ENCODE peak calls at places on chromosomes 11 and 22, in ten cellular contexts. E is sigmoid colon; T is WERI-Rb-1; Y is Panc1; U is left ventricle myocardium inferior; A is naive thymus-derived CD4-positive, alpha-beta T cell; B is heart right ventricle; G is BJ; K is heart left ventricle; H is tibial artery. R is an unnamed sample. For H3K36me3 and H3K27me3, the result is how much of the 10 kb centered on the place peaks cover.

GRCh38 chr11:86949995-86950993 is 4.9 kb downstream of the FZD4 start:
- DNase-seq in H (no peak), A (no peak), T (no peak), E (no peak), K (no peak), U (no peak), B (no peak), G (peak), Y (no peak), R (no peak)

GRCh38 chr11:17389205-17389956 is 922 bp upstream of the KCNJ11 start:
- DNase-seq in K (peak), E (peak), H (peak), T (peak), G (no peak), A (peak), Y (no peak), B (peak), U (peak), R (peak)

GRCh38 chr11:93740031-93740801 is 1.1 kb downstream of the TAF1D start:
- DNase-seq in Y (no peak), H (no peak), K (peak), U (no peak), A (no peak), G (peak), T (peak), B (no peak), E (no peak), R (peak)

GRCh38 chr11:93370260-93370659 is 39.7 kb downstream of the DEUP1 start:
- DNase-seq in H (no peak), Y (no peak), U (no peak), K (no peak), E (no peak), T (no peak), A (no peak), B (no peak), G (peak), R (no peak)

GRCh38 chr11:101262995-101263394 is 133.4 kb upstream of the PGR start:
- DNase-seq in G (no peak), Y (no peak), E (no peak), H (no peak), K (no peak), U (no peak), A (no peak), T (no peak), B (no peak), R (no peak)

GRCh38 chr11:62500066-62501035 is 46.3 kb downstream of the AHNAK start:
- DNase-seq in K (no peak), B (no peak), U (no peak), H (no peak), T (no peak), A (no peak), G (no peak), E (no peak), Y (no peak), R (peak)

GRCh38 chr11:131904756-131905155 is 534.3 kb downstream of the NTM start:
- DNase-seq in T (no peak), U (no peak), B (no peak), A (no peak), K (no peak), E (no peak), G (no peak), Y (no peak), H (no peak), R (peak)

GRCh38 chr11:26622201-26622600 is 50.1 kb upstream of the MUC15 start:
- DNase-seq in E (no peak), K (no peak), T (no peak), U (no peak), H (no peak), A (no peak), Y (no peak), B (no peak), G (no peak), R (no peak)

GRCh38 chr11:105236631-105237030 is 97.1 kb upstream of the CARD18 start:
- DNase-seq in E (no peak), G (peak), A (no peak), T (no peak), K (no peak), Y (no peak), H (no peak), B (no peak), U (no peak), R (no peak)

GRCh38 chr11:61914471-61915171 is 2.7 kb downstream of the RAB3IL1 start:
- DNase-seq in T (no peak), G (no peak), A (no peak), H (no peak), K (no peak), U (no peak), B (peak), E (peak), Y (no peak), R (peak)

GRCh38 chr11:11977206-11977938 is 31.1 kb downstream of the DKK3 start:
- DNase-seq in U (peak), B (peak), T (no peak), A (no peak), E (peak), K (peak), Y (peak), G (peak), H (peak), R (peak)

GRCh38 chr11:3823762-3824506 is 15.6 kb downstream of the PGAP2 start:
- DNase-seq in H (no peak), B (no peak), T (no peak), U (no peak), E (no peak), G (no peak), A (no peak), Y (no peak), K (no peak), R (no peak)

GRCh38 chr11:102495161-102496042 is 35.1 kb downstream of the MMP7 start:
- DNase-seq in T (peak), K (peak), E (no peak), A (peak), H (no peak), B (peak), G (no peak), U (no peak), Y (peak), R (peak)

GRCh38 chr11:6468712-6469495 is 4.8 kb downstream of the TRIM3 start:
- DNase-seq in K (peak), E (peak), A (no peak), U (peak), H (peak), T (peak), B (peak), G (peak), Y (no peak), R (peak)

GRCh38 chr22:25942126-25942988 is 200.4 kb downstream of the MYO18B start:
- DNase-seq in B (peak), H (no peak), Y (no peak), G (no peak), K (peak), T (peak), E (no peak), A (no peak), U (no peak), R (no peak)

GRCh38 chr11:20097319-20098221 is 62.7 kb downstream of the DBX1 start:
- DNase-seq in T (no peak), U (no peak), Y (no peak), B (no peak), K (no peak), G (peak), E (no peak), H (no peak), A (no peak), R (no peak)

GRCh38 chr11:30143098-30143705 is 87.6 kb upstream of the FSHB start:
- DNase-seq in G (no peak), Y (peak), K (no peak), U (no peak), B (no peak), T (peak), A (no peak), H (no peak), E (no peak), R (peak)

GRCh38 chr11:95154514-95154913 is 64.9 kb downstream of the ENDOD1 start:
- DNase-seq in U (no peak), B (peak), E (no peak), A (peak), K (no peak), H (no peak), T (peak), G (no peak), Y (no peak), R (peak)

GRCh38 chr11:9982127-9982795 is 311.8 kb downstream of the SBF2 start:
- DNase-seq in T (no peak), U (no peak), G (no peak), K (no peak), B (no peak), Y (no peak), H (no peak), A (no peak), E (no peak), R (no peak)

GRCh38 chr22:39428597-39429071 is 28.2 kb upstream of the MGAT3 start:
- DNase-seq in Y (no peak), G (no peak), T (no peak), A (no peak), K (no peak), B (no peak), H (no peak), E (no peak), U (no peak), R (peak)

GRCh38 chr11:65476632-65477270 is 22.1 kb upstream of the MALAT1 start:
- DNase-seq in T (no peak), G (no peak), U (no peak), E (peak), H (peak), K (no peak), B (no peak), Y (no peak), A (no peak), R (no peak)

GRCh38 chr11:83734120-83734519 is 448.0 kb upstream of the CCDC90B start:
- DNase-seq in E (no peak), A (no peak), G (no peak), B (no peak), U (no peak), H (no peak), T (no peak), Y (no peak), K (no peak), R (no peak)

GRCh38 chr22:31496735-31497146 is 405 bp downstream of the SFI1 start:
- DNase-seq in Y (no peak), K (peak), B (peak), A (no peak), E (peak), U (no peak), H (peak), T (no peak), G (no peak), R (no peak)

GRCh38 chr22:18088825-18089568 is 11.2 kb downstream of the PEX26 start:
- DNase-seq in H (no peak), U (no peak), T (no peak), E (no peak), K (no peak), Y (no peak), A (no peak), G (no peak), B (no peak), R (no peak)

GRCh38 chr11:117045196-117045595 is 53.0 kb downstream of the SIK3 start:
- DNase-seq in E (no peak), Y (no peak), T (peak), K (no peak), G (peak), H (no peak), A (no peak), U (no peak), B (no peak), R (no peak)

GRCh38 chr11:83349371-83349770 is 63.2 kb upstream of the CCDC90B start:
- DNase-seq in G (no peak), U (no peak), E (no peak), A (no peak), Y (no peak), B (no peak), T (no peak), H (no peak), K (no peak), R (no peak)

GRCh38 chr11:67117176-67117575 is 1.9 kb upstream of the KDM2A start:
- DNase-seq in U (no peak), K (no peak), G (no peak), E (no peak), H (no peak), A (no peak), Y (no peak), B (no peak), T (no peak), R (no peak)

GRCh38 chr11:104926771-104927470 is 28.7 kb upstream of the CASP12 start:
- DNase-seq in U (no peak), E (no peak), Y (no peak), B (no peak), A (no peak), K (no peak), G (no peak), T (peak), H (no peak), R (no peak)

GRCh38 chr22:45922256-45922655 is 54.7 kb downstream of the WNT7B start:
- DNase-seq in G (no peak), Y (no peak), K (no peak), A (no peak), U (no peak), E (no peak), T (no peak), H (no peak), B (no peak), R (peak)

GRCh38 chr22:25364736-25365241 is 145.3 kb downstream of the CRYBB2 start:
- DNase-seq in T (no peak), A (no peak), G (no peak), E (peak), H (peak), K (no peak), U (no peak), Y (no peak), B (no peak), R (no peak)

GRCh38 chr22:36644333-36644757 is 59.2 kb downstream of the CACNG2 start:
- DNase-seq in H (no peak), T (no peak), K (no peak), E (no peak), B (peak), A (peak), U (no peak), G (peak), Y (peak), R (peak)

GRCh38 chr11:20672575-20672974 is 3.2 kb downstream of the NELL1 start:
- DNase-seq in H (no peak), B (no peak), U (no peak), E (no peak), Y (no peak), G (no peak), T (no peak), K (no peak), A (no peak), R (peak)

GRCh38 chr11:76419896-76420295 is 24.9 kb upstream of the EMSY start:
- DNase-seq in B (no peak), U (no peak), Y (no peak), K (no peak), T (peak), E (no peak), H (no peak), G (no peak), A (no peak), R (peak)

GRCh38 chr11:75535039-75535563 is 9.4 kb upstream of the GDPD5 start:
- DNase-seq in T (no peak), E (no peak), G (no peak), Y (no peak), K (no peak), H (no peak), B (no peak), U (no peak), A (no peak), R (no peak)

GRCh38 chr11:128725630-128726461 is 32.0 kb downstream of the FLI1 start:
- DNase-seq in E (no peak), T (no peak), K (no peak), U (no peak), B (peak), Y (no peak), G (no peak), A (peak), H (no peak), R (no peak)

GRCh38 chr22:36405671-36406070 is 17.9 kb upstream of the MYH9 start:
- DNase-seq in T (no peak), A (peak), E (no peak), Y (no peak), U (no peak), H (peak), G (no peak), K (no peak), B (no peak), R (peak)

GRCh38 chr11:9017773-9018172 is 14.0 kb upstream of the NRIP3 start:
- DNase-seq in G (no peak), T (no peak), E (peak), K (peak), Y (no peak), U (peak), H (peak), A (no peak), B (peak), R (no peak)

GRCh38 chr11:21965221-21965620 is 227.7 kb upstream of the ANO5 start:
- DNase-seq in B (no peak), K (no peak), E (no peak), U (no peak), H (no peak), T (peak), A (no peak), G (no peak), Y (no peak), R (no peak)

DNA sequence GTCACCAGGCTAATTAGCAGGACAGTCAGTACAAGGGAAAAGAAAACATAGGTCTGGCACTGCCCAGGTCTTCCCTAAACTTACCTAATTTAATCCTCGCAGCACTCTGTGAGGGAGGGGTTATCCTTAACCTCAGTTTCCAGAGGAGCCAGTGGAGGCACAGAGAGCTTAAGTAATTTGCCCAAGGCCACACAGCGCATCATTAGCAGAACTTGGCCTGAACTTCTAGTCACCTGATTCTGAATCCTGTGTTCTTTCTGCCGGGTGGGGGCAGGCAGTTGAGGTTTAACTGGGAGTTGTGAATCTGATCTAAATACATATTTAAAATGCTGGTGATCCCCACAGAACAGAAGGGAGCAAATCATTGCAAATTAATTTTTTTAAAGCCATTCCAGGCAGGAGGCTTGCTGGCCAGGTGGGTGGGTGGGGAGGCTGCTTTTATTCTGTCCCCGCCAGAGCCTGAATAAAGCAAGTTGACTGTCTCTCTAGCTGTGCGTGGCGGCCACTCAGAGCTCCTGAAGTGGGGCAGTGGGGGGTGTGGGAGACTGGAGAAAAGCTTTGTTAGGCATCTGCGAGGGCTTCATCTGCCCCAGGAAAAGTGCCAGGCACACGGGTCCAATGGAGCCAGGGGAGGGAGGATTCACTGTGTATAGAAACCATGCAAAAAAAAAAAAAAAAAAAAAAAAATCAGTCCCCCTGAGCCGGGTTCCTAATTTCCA is 66.1 kb downstream of the NFAM1 start:
- DNase-seq in E (no peak), K (no peak), A (no peak), U (no peak), G (no peak), H (no peak), B (no peak), Y (no peak), T (no peak), R (no peak)
- H3K4me3 ChIP-seq in E (no peak), K (no peak), A (no peak), U (peak), G (no peak), H (no peak), B (no peak), Y (no peak), T (no peak), R (no peak)

DNA sequence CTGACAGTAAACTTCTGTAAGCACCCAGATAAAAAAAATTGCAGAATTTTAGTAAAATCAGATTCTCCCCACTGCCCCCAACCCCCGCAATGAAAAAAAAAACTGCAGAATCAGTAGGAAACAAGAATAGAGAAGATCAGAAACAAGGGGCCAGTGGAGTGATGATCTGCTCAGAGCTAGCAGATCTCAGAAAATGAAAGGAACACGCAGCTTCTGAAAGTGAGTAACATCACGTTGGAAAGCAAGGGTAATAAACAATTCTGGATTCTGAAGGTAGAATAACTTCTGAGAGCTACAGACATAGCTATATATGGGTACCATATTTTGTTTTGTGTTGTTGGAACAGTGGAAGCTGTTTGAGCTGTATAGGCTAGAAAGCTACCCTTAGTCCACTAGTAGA is 23.2 kb downstream of the ACAT1 start:
- DNase-seq in G (no peak), E (no peak), U (no peak), A (no peak), B (no peak), K (no peak), Y (no peak), T (no peak), H (no peak), R (no peak)
- H3K36me3 ChIP-seq in G (under half), E (half or more), U (half or more), A (half or more), B (half or more), K (half or more), Y (half or more), T (half or more), H (half or more), R (under half)

GRCh38 chr22:30140414-30140813 is 60.1 kb downstream of the HORMAD2 start:
- DNase-seq in A (no peak), K (no peak), H (no peak), T (no peak), G (no peak), E (no peak), B (no peak), Y (no peak), U (no peak), R (no peak)
- H3K27me3 ChIP-seq in A (under half), K (under half), H (under half), T (under half), G (under half), E (under half), B (under half), Y (under half), U (half or more), R (under half)

DNA sequence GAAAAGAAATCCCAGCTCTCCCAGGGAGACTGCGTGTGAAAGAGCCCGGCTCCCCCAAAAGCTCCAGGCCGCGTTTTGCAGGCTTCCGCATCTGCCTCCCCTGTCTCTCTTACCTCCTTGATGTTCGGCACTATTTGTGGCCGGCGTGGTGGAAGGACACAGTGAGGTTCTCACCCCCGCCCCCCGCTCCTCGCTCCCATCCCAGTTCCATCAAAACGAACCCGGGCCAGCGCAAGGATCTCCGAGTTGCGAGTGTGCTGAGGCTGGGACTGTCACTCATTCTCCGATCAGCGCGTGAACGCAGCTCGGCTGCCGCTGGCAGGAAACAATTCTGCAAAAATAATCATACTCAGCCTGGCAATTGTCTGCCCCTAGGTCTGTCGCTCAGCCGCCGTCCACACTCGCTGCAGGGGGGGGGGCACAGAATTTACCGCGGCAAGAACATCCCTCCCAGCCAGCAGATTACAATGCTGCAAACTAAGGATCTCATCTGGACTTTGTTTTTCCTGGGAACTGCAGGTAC is at the start of gene NCAM1:
- DNase-seq in B (peak), Y (peak), T (peak), E (peak), K (peak), G (no peak), H (no peak), A (no peak), U (peak), R (peak)
- H3K4me3 ChIP-seq in B (peak), Y (peak), T (peak), E (peak), K (peak), G (peak), H (peak), A (peak), U (peak), R (peak)

GRCh38 chr11:68782711-68783110 is 31.4 kb upstream of the TESMIN start:
- DNase-seq in B (no peak), E (no peak), G (no peak), T (no peak), K (no peak), A (no peak), H (no peak), U (no peak), Y (no peak), R (no peak)
- H3K36me3 ChIP-seq in B (half or more), E (half or more), G (under half), T (under half), K (half or more), A (half or more), H (half or more), U (half or more), Y (under half), R (under half)

DNA sequence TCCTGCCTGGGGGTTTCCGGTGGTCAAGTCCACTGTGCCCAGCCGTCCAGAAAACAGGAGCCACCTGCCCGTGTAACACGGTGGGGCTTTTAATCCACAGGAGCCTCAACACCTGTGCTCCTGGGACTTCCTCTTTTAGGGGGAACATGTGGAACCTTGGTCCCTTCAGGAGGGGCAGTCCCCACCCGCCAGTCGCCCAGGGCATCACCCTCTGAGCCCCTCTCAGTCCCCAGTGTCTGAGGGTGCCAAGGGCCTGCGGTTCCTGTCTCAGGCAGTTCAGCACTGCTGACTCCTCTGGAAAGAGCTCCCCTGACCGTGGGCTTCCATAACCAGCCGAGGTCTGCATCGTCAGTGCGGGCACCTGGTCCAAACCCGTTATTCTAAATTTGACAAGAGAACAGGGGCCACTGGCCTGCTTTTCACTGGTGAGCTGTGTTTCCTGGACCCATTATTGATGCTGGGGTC is 15.8 kb downstream of the KRTAP5-5 start:
- DNase-seq in E (no peak), T (no peak), B (no peak), H (no peak), A (no peak), G (no peak), K (no peak), Y (no peak), U (no peak), R (no peak)
- H3K27me3 ChIP-seq in E (under half), T (half or more), B (under half), H (under half), A (under half), G (under half), K (under half), Y (under half), U (under half), R (under half)